ENCODE peak calls at places on chromosomes 7 and 10, in nine cellular contexts. J is ovary; H is cardiac muscle cell; S is PC-3; I is testis; N is H1; M is CD8-positive, alpha-beta T cell; W is tibial nerve; A is left ventricle myocardium inferior. O is an unnamed sample. For H3K4me1, the result is how much of the 10 kb centered on the place peaks cover.

GRCh38 chr10:131737543-131738395 is 163.0 kb upstream of the PPP2R2D start:
- DNase-seq in J (no peak), H (no peak), S (no peak), I (no peak), N (no peak), M (no peak), W (no peak), A (no peak), O (peak)

GRCh38 chr10:72503241-72503640 is 122.6 kb downstream of the MICU1 start:
- DNase-seq in J (no peak), H (no peak), S (no peak), I (no peak), N (no peak), M (no peak), W (no peak), A (no peak), O (no peak)

GRCh38 chr7:983182-984071 is 446 bp downstream of the CYP2W1 start:
- DNase-seq in J (no peak), H (no peak), S (no peak), I (no peak), N (no peak), M (no peak), W (no peak), A (no peak), O (no peak)

GRCh38 chr10:3825244-3825643 is 40.2 kb upstream of the KLF6 start:
- DNase-seq in J (no peak), H (no peak), S (peak), I (no peak), N (no peak), M (no peak), W (peak), A (no peak), O (no peak)

GRCh38 chr7:83684928-83685327 is 36.0 kb upstream of the SEMA3E start:
- DNase-seq in J (no peak), H (peak), S (peak), I (no peak), N (peak), M (no peak), W (no peak), A (no peak), O (no peak)

GRCh38 chr10:111297351-111297848 is 220.6 kb downstream of the ADRA2A start:
- DNase-seq in J (no peak), H (no peak), S (no peak), I (no peak), N (no peak), M (no peak), W (no peak), A (no peak), O (no peak)

GRCh38 chr7:47478926-47479791 is 102.8 kb downstream of the TNS3 start:
- DNase-seq in J (no peak), H (no peak), S (no peak), I (no peak), N (no peak), M (no peak), W (no peak), A (no peak), O (no peak)

GRCh38 chr10:122497241-122497640 is 35.9 kb downstream of the HTRA1 start:
- DNase-seq in J (no peak), H (no peak), S (no peak), I (no peak), N (no peak), M (no peak), W (no peak), A (no peak), O (no peak)

GRCh38 chr7:151381333-151382078 is 28.3 kb downstream of the WDR86 start:
- DNase-seq in J (peak), H (peak), S (no peak), I (no peak), N (no peak), M (peak), W (no peak), A (no peak), O (no peak)

GRCh38 chr10:132382231-132382922 is 14.6 kb upstream of the PWWP2B start:
- DNase-seq in J (no peak), H (no peak), S (no peak), I (no peak), N (no peak), M (no peak), W (no peak), A (no peak), O (no peak)

GRCh38 chr7:93374345-93374940 is 142.3 kb downstream of the VPS50 start:
- DNase-seq in J (no peak), H (peak), S (peak), I (no peak), N (no peak), M (no peak), W (no peak), A (no peak), O (no peak)
- TF ChIP-seq CTCF in J (no peak), H (peak), S (peak), I (peak), N (no peak), M (peak), W (peak), A (peak), O (no peak)

GRCh38 chr10:11560076-11560709 is 51.3 kb downstream of the USP6NL start:
- DNase-seq in J (no peak), H (no peak), S (no peak), I (no peak), N (no peak), M (no peak), W (no peak), A (no peak), O (no peak)
- H3K4me1 ChIP-seq in J (under half), H (under half), S (under half), I (under half), N (under half), M (under half), W (under half), A (under half), O (under half)

DNA sequence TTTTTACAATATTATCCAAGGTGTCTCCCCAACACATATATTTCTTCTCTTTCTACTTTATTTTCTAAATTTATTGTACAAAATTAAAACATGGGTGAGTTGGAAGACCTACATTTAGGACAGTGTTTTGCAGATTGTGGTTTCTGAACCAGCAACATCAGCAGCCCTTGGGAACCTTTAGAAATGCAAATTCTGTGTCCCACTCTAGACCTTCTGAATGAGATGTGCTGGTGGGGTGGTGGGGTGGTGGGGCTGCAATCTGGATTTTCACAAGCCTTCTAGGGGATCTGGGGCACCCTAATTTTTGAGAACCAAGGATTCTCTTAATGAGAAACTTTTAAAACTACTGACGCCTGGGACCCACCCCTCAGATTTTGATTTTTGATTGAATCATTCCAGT is 7.4 kb upstream of the PAPSS2 start:
- DNase-seq in J (no peak), H (no peak), S (no peak), I (no peak), N (no peak), M (no peak), W (no peak), A (no peak), O (no peak)
- H3K4me3 ChIP-seq in J (no peak), H (no peak), S (no peak), I (no peak), N (peak), M (no peak), W (no peak), A (no peak), O (no peak)

DNA sequence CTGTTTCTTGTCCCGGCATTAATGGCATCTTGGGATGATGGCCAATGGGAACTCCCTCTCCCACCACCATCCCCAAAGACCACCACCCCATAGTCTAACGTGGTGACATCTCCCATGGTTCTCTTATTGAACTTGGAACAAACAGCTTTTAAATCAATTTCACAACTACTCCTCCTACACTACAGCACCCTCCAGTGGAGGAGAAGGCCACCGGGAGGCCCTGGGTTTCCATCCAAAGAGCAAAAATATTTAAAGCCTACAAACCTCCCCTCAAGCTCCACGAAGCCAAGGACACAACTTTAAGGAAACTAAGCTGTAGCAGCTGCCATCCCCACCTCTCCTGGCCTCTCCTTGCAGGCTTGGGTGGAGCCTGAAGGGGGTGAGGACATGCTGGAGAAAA is 94.1 kb upstream of the LANCL2 start:
- DNase-seq in J (no peak), H (no peak), S (peak), I (no peak), N (no peak), M (no peak), W (no peak), A (no peak), O (no peak)
- TF ChIP-seq CTCF in J (no peak), H (peak), S (peak), I (no peak), N (no peak), M (no peak), W (no peak), A (no peak), O (no peak)

O was measured in vagina.